ENCODE peak calls at places on chromosomes 1 and 21, in five cellular contexts. S is effector memory CD4-positive, alpha-beta T cell; M is CD4-positive, alpha-beta memory T cell; V is CD8-positive, alpha-beta memory T cell; K is psoas muscle. D is an unnamed sample. For H3K4me1, the result is how much of the 10 kb centered on the place peaks cover.

GRCh38 chr1:9651565-9652378 is at the start of gene PIK3CD:
- DNase-seq in S (peak), M (no peak), V (no peak), K (peak), D (no peak)

GRCh38 chr21:36156815-36157670 is at the start of gene DOP1B:
- DNase-seq in S (no peak), M (no peak), V (no peak), K (no peak), D (peak)

GRCh38 chr1:112614460-112615065 is 4.4 kb downstream of the ST7L start:
- DNase-seq in S (no peak), M (peak), V (no peak), K (no peak), D (no peak)

GRCh38 chr1:215551806-215552205 is 15.3 kb upstream of the KCTD3 start:
- DNase-seq in S (no peak), M (no peak), V (no peak), K (no peak), D (no peak)

GRCh38 chr1:109928591-109929111 is 18.0 kb downstream of the CSF1 start:
- DNase-seq in S (no peak), M (no peak), V (no peak), K (peak), D (peak)

GRCh38 chr1:2009297-2010053 is 5.9 kb upstream of the CFAP74 start:
- DNase-seq in S (no peak), M (no peak), V (no peak), K (no peak), D (no peak)

GRCh38 chr1:248029770-248030169 is at the start of gene OR2L2:
- DNase-seq in S (no peak), M (no peak), V (no peak), K (no peak), D (no peak)

GRCh38 chr1:94773296-94773809 is 46.8 kb upstream of the SLC44A3 start:
- DNase-seq in S (no peak), M (no peak), V (no peak), K (no peak), D (no peak)

GRCh38 chr1:39173995-39174380 is 30.5 kb upstream of the MACF1 start:
- DNase-seq in S (no peak), M (no peak), V (no peak), K (no peak), D (no peak)

GRCh38 chr1:110053557-110054428 is 16.7 kb downstream of the ALX3 start:
- DNase-seq in S (peak), M (peak), V (peak), K (peak), D (peak)

GRCh38 chr21:15034126-15034848 is 30.5 kb downstream of the NRIP1 start:
- DNase-seq in S (no peak), M (no peak), V (no peak), K (no peak), D (no peak)

GRCh38 chr1:109190189-109190588 is 23.5 kb upstream of the SARS1 start:
- DNase-seq in S (no peak), M (no peak), V (no peak), K (no peak), D (no peak)

GRCh38 chr21:44869860-44870747 is 3.4 kb downstream of the PTTG1IP start:
- DNase-seq in S (no peak), M (peak), V (no peak), K (peak), D (peak)

GRCh38 chr1:56531624-56532358 is 47.6 kb downstream of the PLPP3 start:
- DNase-seq in S (no peak), M (no peak), V (no peak), K (no peak), D (no peak)

GRCh38 chr1:116906812-116907211 is 2.9 kb upstream of the PTGFRN start:
- DNase-seq in S (no peak), M (no peak), V (no peak), K (no peak), D (no peak)

GRCh38 chr1:201216395-201217085 is 25.9 kb downstream of the IGFN1 start:
- DNase-seq in S (no peak), M (no peak), V (no peak), K (no peak), D (no peak)

DNA sequence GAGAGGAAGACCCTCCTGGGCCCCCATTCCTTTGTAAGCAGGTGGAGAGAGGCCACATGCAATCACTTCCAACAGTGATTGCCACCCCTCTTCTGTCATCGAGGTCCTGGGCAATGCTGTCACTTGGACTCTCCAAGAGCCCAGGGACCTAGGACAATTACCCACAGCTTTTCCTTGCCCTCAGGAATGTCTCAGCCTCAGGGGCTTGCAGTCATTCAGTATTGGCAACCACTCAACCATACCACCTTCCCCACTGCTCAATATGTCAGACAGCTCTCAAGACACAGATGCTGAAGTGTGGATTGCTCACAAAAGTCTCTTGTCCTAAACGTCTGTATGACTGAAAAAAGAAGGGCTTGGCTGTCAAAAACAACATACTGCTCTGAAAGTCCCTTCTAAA is 87.8 kb downstream of the PTPN14 start:
- DNase-seq in S (no peak), M (no peak), V (no peak), K (no peak), D (no peak)
- H3K4me1 ChIP-seq in S (under half), M (under half), V (under half), K (half or more), D (under half)

GRCh38 chr1:226638001-226638601 is 89.5 kb downstream of the STUM start:
- DNase-seq in S (no peak), M (no peak), V (no peak), K (peak), D (peak)

GRCh38 chr1:226636847-226637096 is 88.2 kb downstream of the STUM start:
- DNase-seq in S (no peak), M (no peak), V (no peak), K (no peak), D (no peak)

GRCh38 chr1:226638608-226639007 is 90.0 kb downstream of the STUM start:
- DNase-seq in S (no peak), M (no peak), V (no peak), K (peak), D (peak)

GRCh38 chr1:226635456-226635941 is 86.9 kb downstream of the STUM start:
- DNase-seq in S (peak), M (peak), V (no peak), K (peak), D (peak)

DNA sequence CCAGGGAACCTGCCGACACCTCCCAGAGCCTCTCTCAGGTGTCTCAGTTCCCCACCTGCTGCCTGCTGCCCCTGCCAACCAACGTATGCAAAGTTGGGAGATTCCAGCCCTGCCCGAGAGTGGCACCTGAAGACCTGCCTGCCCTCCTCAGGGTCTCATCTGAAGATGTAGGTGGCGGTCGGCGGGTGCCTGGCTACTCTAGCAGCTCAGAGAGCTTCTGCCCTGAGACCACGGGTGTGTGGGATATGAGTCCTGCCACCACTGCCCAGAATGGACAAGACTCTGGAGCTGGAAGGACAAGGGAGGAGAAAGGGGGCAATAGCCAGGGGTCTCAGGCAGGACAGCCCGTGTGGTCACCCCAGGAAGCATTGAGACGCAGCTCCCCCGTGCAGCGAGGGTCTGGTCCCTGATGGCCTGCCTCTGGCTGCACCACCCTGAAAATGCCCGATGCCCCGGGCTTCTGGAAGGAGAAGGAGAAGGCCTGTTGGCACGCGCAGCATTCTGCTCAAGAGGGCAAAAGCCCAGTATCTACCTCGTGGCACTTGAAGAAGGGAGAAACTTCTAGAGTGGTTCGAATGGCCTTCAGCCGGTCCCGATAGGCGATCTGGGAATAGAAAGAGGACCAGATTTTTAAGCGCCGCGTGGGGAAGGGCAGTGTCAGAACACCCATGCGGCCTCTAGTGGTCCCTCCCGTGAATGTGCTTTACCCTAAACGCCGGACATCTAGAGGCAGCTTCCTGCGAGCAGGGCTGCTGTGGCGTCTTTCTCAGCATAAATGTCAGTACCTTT is 88.8 kb downstream of the STUM start:
- DNase-seq in S (no peak), M (no peak), V (no peak), K (peak), D (peak)
- H3K27ac ChIP-seq in S (peak), M (no peak), V (no peak), K (peak), D (peak)

GRCh38 chr1:63618001-63618400 is 24.8 kb downstream of the PGM1 start:
- DNase-seq in S (no peak), M (no peak), V (no peak), K (no peak), D (no peak)
- H3K4me1 ChIP-seq in S (under half), M (under half), V (under half), K (half or more), D (half or more)

GRCh38 chr1:213714645-213715044 is 273.1 kb upstream of the PROX1 start:
- DNase-seq in S (no peak), M (no peak), V (no peak), K (no peak), D (no peak)

GRCh38 chr1:213723187-213723586 is 264.6 kb upstream of the PROX1 start:
- DNase-seq in S (no peak), M (no peak), V (no peak), K (no peak), D (no peak)

GRCh38 chr1:213715182-213715581 is 272.6 kb upstream of the PROX1 start:
- DNase-seq in S (no peak), M (no peak), V (no peak), K (no peak), D (no peak)

GRCh38 chr1:213720032-213720431 is 267.7 kb upstream of the PROX1 start:
- DNase-seq in S (no peak), M (no peak), V (no peak), K (no peak), D (no peak)

DNA sequence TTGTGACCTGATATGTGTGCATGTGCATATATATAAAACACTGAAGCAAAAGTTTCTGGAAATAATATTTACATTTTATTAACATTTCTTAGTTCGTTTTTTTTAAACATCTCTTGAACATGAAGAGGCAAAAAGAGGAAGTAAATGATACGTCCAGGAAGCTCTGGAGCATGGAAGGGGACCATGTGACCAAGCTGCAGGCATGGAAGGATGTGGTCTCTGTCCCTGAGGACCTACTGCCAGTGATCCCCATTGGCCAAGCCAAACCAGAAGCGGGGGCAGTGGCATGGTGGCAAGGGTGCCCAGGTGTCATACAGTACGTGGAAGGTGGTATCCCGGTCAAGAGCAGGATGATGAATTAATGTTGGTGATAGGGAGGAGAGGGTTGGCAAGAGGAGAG is 268.3 kb upstream of the PROX1 start:
- DNase-seq in S (no peak), M (no peak), V (no peak), K (no peak), D (no peak)
- H3K27ac ChIP-seq in S (no peak), M (no peak), V (no peak), K (no peak), D (no peak)

GRCh38 chr1:50538476-50538875 is 115.2 kb upstream of the DMRTA2 start:
- DNase-seq in S (no peak), M (no peak), V (no peak), K (no peak), D (no peak)
- H3K4me1 ChIP-seq in S (under half), M (under half), V (under half), K (under half), D (under half)

DNA sequence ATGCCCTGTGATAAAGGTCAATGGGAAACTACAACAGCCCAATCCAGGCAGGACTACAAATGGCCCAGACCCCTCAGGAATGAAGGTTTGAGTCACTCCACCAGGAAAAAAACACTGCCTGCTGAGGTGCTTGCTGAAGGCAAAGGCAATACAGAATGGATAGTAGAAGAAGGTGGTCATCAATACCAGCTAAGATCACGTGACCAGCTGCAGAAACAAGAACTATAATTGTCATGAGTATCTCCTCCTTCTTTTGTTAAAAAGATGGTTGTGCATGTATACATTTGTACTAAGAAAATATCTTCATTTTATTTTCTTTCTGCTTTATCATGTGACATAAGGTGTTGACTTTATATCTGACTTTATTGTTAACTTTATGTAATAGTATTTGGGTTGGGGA is 23.4 kb upstream of the ZNF644 start:
- DNase-seq in S (no peak), M (no peak), V (no peak), K (no peak), D (no peak)
- H3K27ac ChIP-seq in S (no peak), M (no peak), V (no peak), K (no peak), D (no peak)

GRCh38 chr1:230818411-230818810 is 49.9 kb downstream of the C1orf198 start:
- DNase-seq in S (no peak), M (no peak), V (no peak), K (no peak), D (no peak)
- H3K4me1 ChIP-seq in S (under half), M (under half), V (under half), K (under half), D (under half)

DNA sequence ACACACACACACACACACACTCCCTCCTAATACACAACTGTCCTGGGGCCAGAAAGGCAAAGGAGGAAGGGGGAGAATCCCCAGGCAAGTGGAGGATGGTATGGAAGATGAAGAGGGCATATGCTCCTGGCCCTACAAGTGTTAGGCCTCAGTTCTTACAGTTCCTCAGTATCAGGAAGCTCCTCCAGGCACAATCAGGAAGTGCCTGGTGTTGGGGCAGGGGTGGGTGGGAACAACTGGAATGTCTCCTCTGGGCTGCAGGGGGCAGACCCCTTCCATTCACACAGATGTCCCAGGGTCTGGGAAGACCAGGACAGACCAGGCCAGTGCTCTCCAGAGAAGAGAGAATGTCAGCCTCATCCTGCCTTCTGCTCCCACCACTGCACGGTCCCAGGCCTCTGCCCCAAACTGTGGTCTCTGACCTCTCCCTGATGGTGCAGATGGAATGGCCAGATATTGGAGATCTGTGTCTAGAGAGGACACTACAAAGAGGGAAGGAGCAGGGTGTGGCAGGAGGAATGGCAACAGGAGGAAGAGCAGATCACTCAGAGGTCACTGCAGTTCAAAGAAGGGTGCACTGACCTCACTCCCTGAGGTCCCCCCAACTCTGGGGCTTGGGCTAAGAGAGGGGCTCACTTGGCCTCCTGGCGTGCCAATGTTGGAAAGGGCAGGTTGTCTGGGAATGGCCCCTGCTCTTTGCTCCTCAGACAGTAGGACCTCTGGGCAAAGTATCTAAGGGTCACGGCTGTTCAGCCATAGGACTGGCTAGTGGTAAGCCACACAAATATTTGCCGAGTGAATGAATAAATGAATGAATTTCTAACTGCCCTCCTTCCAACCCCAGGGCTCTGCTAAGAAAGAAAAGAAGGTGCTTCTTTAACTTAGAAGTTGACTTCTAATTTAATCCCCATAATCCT is 2.5 kb upstream of the DENND2D start:
- DNase-seq in S (no peak), M (no peak), V (no peak), K (no peak), D (no peak)
- H3K27ac ChIP-seq in S (peak), M (peak), V (peak), K (no peak), D (no peak)

GRCh38 chr1:15848929-15849774 is 1.6 kb downstream of the SPEN start:
- DNase-seq in S (peak), M (peak), V (peak), K (peak), D (peak)
- H3K4me1 ChIP-seq in S (under half), M (half or more), V (under half), K (half or more), D (under half)

D was measured in tibial artery.